ENCODE peak calls at places on chromosome 16, in nine cellular contexts. W is iPS-NIHi11, U is ELR, D is left ventricle myocardium inferior, P is activated B cell treated with CpG ODN at 0.5 μM for 24 hours, L is nucleus accumbens, G is ureter, S is foreskin melanocyte, K is Kasumi-1. A is an unnamed sample.

GRCh38 chr16:9003322-9003721 is 39.6 kb upstream of the USP7 start:
- DNase-seq in W (no peak), U (no peak), D (no peak), P (no peak), L (no peak), G (peak; percentile 55), S (no peak), K (no peak), A (no peak)

GRCh38 chr16:89562939-89563338 is 2.5 kb downstream of the RPL13 start:
- DNase-seq in W (no peak), U (no peak), D (no peak), P (no peak), L (peak; percentile 8), G (no peak), S (no peak), K (no peak), A (no peak)

GRCh38 chr16:78996806-78997205 is 603.7 kb downstream of the MAF start:
- DNase-seq in W (no peak), U (no peak), D (no peak), P (no peak), L (no peak), G (no peak), S (no peak), K (no peak), A (no peak)

GRCh38 chr16:67246081-67246944 is 968 bp downstream of the FHOD1 start:
- DNase-seq in W (peak; percentile 81), U (peak; percentile 85), D (peak; percentile 80), P (peak; percentile 49), L (peak; percentile 49), G (peak; percentile 72), S (peak; percentile 81), K (peak; percentile 86), A (peak; percentile 94)

GRCh38 chr16:73956592-73957495 is 339.8 kb upstream of the PSMD7 start:
- DNase-seq in W (peak; percentile 74), U (peak; percentile 66), D (peak; percentile 43), P (no peak), L (peak; percentile 9), G (peak; percentile 66), S (peak; percentile 56), K (peak; percentile 85), A (peak; percentile 43)

GRCh38 chr16:67256701-67257230 is 8.0 kb downstream of the SLC9A5 start:
- DNase-seq in W (no peak), U (no peak), D (no peak), P (no peak), L (no peak), G (no peak), S (no peak), K (no peak), A (no peak)

GRCh38 chr16:65125871-65126270 is 4.0 kb upstream of the CDH11 start:
- DNase-seq in W (no peak), U (no peak), D (no peak), P (no peak), L (no peak), G (no peak), S (no peak), K (no peak), A (no peak)

GRCh38 chr16:10250137-10250850 is 68.1 kb upstream of the GRIN2A start:
- DNase-seq in W (no peak), U (no peak), D (no peak), P (no peak), L (no peak), G (no peak), S (no peak), K (no peak), A (no peak)

GRCh38 chr16:35685085-35685484 is 2225.7 kb downstream of the TP53TG3F start:
- DNase-seq in W (no peak), U (no peak), D (no peak), P (no peak), L (no peak), G (no peak), S (no peak), K (no peak), A (no peak)

GRCh38 chr16:23013484-23013883 is 135.8 kb downstream of the USP31 start:
- DNase-seq in W (no peak), U (peak; percentile 8), D (no peak), P (no peak), L (no peak), G (no peak), S (no peak), K (peak; percentile 2), A (no peak)

GRCh38 chr16:84124529-84125073 is 7.9 kb upstream of the MBTPS1 start:
- DNase-seq in W (no peak), U (no peak), D (no peak), P (no peak), L (no peak), G (no peak), S (no peak), K (no peak), A (no peak)

GRCh38 chr16:1662543-1662942 is 15.5 kb upstream of the JPT2 start:
- DNase-seq in W (no peak), U (no peak), D (no peak), P (no peak), L (no peak), G (no peak), S (no peak), K (no peak), A (no peak)

GRCh38 chr16:10594312-10594950 is 14.0 kb upstream of the EMP2 start:
- DNase-seq in W (no peak), U (no peak), D (no peak), P (no peak), L (no peak), G (peak; percentile 92), S (no peak), K (no peak), A (peak; percentile 61)

GRCh38 chr16:73093146-73094144 is 45.5 kb upstream of the ZFHX3 start:
- DNase-seq in W (no peak), U (no peak), D (no peak), P (no peak), L (no peak), G (no peak), S (no peak), K (no peak), A (no peak)

GRCh38 chr16:10880609-10881452 is 3.8 kb downstream of the CIITA start:
- DNase-seq in W (no peak), U (no peak), D (no peak), P (no peak), L (no peak), G (no peak), S (no peak), K (no peak), A (no peak)

GRCh38 chr16:78005881-78006280 is 16.5 kb upstream of the CLEC3A start:
- DNase-seq in W (peak; percentile 37), U (peak; percentile 4), D (no peak), P (no peak), L (no peak), G (no peak), S (no peak), K (no peak), A (no peak)